ENCODE peak calls at places on chromosomes 6 and 20, in five cellular contexts. One of them, this sample, is unnamed.

GRCh38 chr6:16761469-16762264 is 407 bp upstream of the ATXN1 start:
- DNase-seq in ovary: peak; percentile 84
- DNase-seq in left ventricle myocardium inferior: peak; percentile 86
- DNase-seq in A549: peak; percentile 85
- DNase-seq in lower leg skin: peak; percentile 97
- DNase-seq in this sample: peak; percentile 83

GRCh38 chr20:56653221-56653620 is 24.1 kb downstream of the TFAP2C start:
- DNase-seq in ovary: no peak
- DNase-seq in left ventricle myocardium inferior: no peak
- DNase-seq in A549: peak; percentile 45
- DNase-seq in lower leg skin: no peak
- DNase-seq in this sample: peak; percentile 8

GRCh38 chr6:42784739-42785498 is 3.1 kb downstream of the BICRAL start:
- DNase-seq in ovary: no peak
- DNase-seq in left ventricle myocardium inferior: peak; percentile 17
- DNase-seq in A549: no peak
- DNase-seq in lower leg skin: no peak
- DNase-seq in this sample: no peak

GRCh38 chr6:35011096-35012041 is 122.3 kb downstream of the ANKS1A start:
- DNase-seq in ovary: no peak
- DNase-seq in left ventricle myocardium inferior: no peak
- DNase-seq in A549: no peak
- DNase-seq in lower leg skin: no peak
- DNase-seq in this sample: no peak

GRCh38 chr20:35504751-35505150 is 24.7 kb downstream of the C20orf173 start:
- DNase-seq in ovary: no peak
- DNase-seq in left ventricle myocardium inferior: no peak
- DNase-seq in A549: no peak
- DNase-seq in lower leg skin: no peak
- DNase-seq in this sample: no peak

GRCh38 chr6:36350681-36351091 is 14.0 kb upstream of the BNIP5 start:
- DNase-seq in ovary: peak; percentile 71
- DNase-seq in left ventricle myocardium inferior: no peak
- DNase-seq in A549: no peak
- DNase-seq in lower leg skin: no peak
- DNase-seq in this sample: no peak

GRCh38 chr6:11772109-11772830 is 6.3 kb downstream of the ADTRP start:
- DNase-seq in ovary: no peak
- DNase-seq in left ventricle myocardium inferior: no peak
- DNase-seq in A549: peak; percentile 77
- DNase-seq in lower leg skin: no peak
- DNase-seq in this sample: peak; percentile 96

GRCh38 chr6:128597004-128597403 is 76.6 kb upstream of the PTPRK start:
- DNase-seq in ovary: no peak
- DNase-seq in left ventricle myocardium inferior: no peak
- DNase-seq in A549: no peak
- DNase-seq in lower leg skin: no peak
- DNase-seq in this sample: no peak

GRCh38 chr6:145247677-145248419 is 487.5 kb downstream of the EPM2A start:
- DNase-seq in ovary: no peak
- DNase-seq in left ventricle myocardium inferior: no peak
- DNase-seq in A549: peak; percentile 71
- DNase-seq in lower leg skin: no peak
- DNase-seq in this sample: peak; percentile 83

GRCh38 chr20:40763646-40764295 is 74.7 kb upstream of the MAFB start:
- DNase-seq in ovary: no peak
- DNase-seq in left ventricle myocardium inferior: no peak
- DNase-seq in A549: no peak
- DNase-seq in lower leg skin: peak; percentile 87
- DNase-seq in this sample: no peak

GRCh38 chr6:134593887-134594286 is 276.0 kb upstream of the SGK1 start:
- DNase-seq in ovary: no peak
- DNase-seq in left ventricle myocardium inferior: no peak
- DNase-seq in A549: no peak
- DNase-seq in lower leg skin: no peak
- DNase-seq in this sample: no peak

GRCh38 chr6:133165235-133165634 is 75.9 kb upstream of the EYA4 start:
- DNase-seq in ovary: no peak
- DNase-seq in left ventricle myocardium inferior: no peak
- DNase-seq in A549: no peak
- DNase-seq in lower leg skin: no peak
- DNase-seq in this sample: no peak

GRCh38 chr6:89941031-89941775 is 46.9 kb downstream of the GJA10 start:
- DNase-seq in ovary: peak; percentile 53
- DNase-seq in left ventricle myocardium inferior: no peak
- DNase-seq in A549: no peak
- DNase-seq in lower leg skin: no peak
- DNase-seq in this sample: no peak

GRCh38 chr20:20014659-20015058 is 2.5 kb upstream of the NAA20 start:
- DNase-seq in ovary: no peak
- DNase-seq in left ventricle myocardium inferior: no peak
- DNase-seq in A549: peak; percentile 19
- DNase-seq in lower leg skin: no peak
- DNase-seq in this sample: peak; percentile 27

GRCh38 chr6:157503018-157503747 is 122.2 kb downstream of the ZDHHC14 start:
- DNase-seq in ovary: no peak
- DNase-seq in left ventricle myocardium inferior: no peak
- DNase-seq in A549: no peak
- DNase-seq in lower leg skin: peak; percentile 78
- DNase-seq in this sample: no peak

GRCh38 chr20:3925899-3926638 is 36.9 kb downstream of the PANK2 start:
- DNase-seq in ovary: no peak
- DNase-seq in left ventricle myocardium inferior: no peak
- DNase-seq in A549: no peak
- DNase-seq in lower leg skin: peak; percentile 62
- DNase-seq in this sample: no peak

GRCh38 chr6:142567476-142567875 is 265.7 kb downstream of the ADGRG6 start:
- DNase-seq in ovary: no peak
- DNase-seq in left ventricle myocardium inferior: no peak
- DNase-seq in A549: no peak
- DNase-seq in lower leg skin: no peak
- DNase-seq in this sample: no peak

GRCh38 chr6:22363966-22364296 is 67.1 kb upstream of the PRL start:
- DNase-seq in ovary: no peak
- DNase-seq in left ventricle myocardium inferior: no peak
- DNase-seq in A549: no peak
- DNase-seq in lower leg skin: no peak
- DNase-seq in this sample: no peak

GRCh38 chr6:36944650-36945049 is 9.9 kb upstream of the PI16 start:
- DNase-seq in ovary: no peak
- DNase-seq in left ventricle myocardium inferior: no peak
- DNase-seq in A549: no peak
- DNase-seq in lower leg skin: peak; percentile 48
- DNase-seq in this sample: no peak

GRCh38 chr6:166333172-166333995 is 9.0 kb downstream of the SFT2D1 start:
- DNase-seq in ovary: no peak
- DNase-seq in left ventricle myocardium inferior: no peak
- DNase-seq in A549: no peak
- DNase-seq in lower leg skin: no peak
- DNase-seq in this sample: no peak

GRCh38 chr20:62366370-62367135 is 559 bp downstream of the LAMA5 start:
- DNase-seq in ovary: no peak
- DNase-seq in left ventricle myocardium inferior: peak; percentile 47
- DNase-seq in A549: peak; percentile 65
- DNase-seq in lower leg skin: peak; percentile 87
- DNase-seq in this sample: peak; percentile 68

DNA sequence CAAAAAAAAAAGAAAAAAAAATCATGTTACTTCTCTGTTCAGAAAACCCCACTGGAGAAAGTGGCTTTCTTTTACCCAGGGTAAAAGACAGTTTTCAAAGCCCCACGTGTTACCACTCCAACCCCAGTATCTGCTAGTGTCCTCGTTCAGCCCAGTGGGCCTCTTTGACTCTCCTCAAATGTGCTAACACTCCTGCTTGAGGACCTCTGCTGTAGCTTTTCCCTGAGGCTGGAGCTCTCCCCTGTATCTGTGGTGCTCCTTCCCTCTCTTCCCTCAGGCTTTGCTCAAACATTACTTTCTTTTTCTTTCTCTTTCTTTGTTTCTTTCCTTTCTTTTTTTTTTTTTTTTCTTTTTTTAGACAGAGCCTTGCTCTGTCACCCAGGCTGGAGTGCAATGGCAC is 15.3 kb downstream of the SEC23B start:
- DNase-seq in ovary: no peak
- DNase-seq in left ventricle myocardium inferior: no peak
- DNase-seq in A549: no peak
- DNase-seq in lower leg skin: no peak
- DNase-seq in this sample: no peak
- TF ChIP-seq CTCF in ovary: no peak
- TF ChIP-seq CTCF in left ventricle myocardium inferior: no peak
- TF ChIP-seq CTCF in A549: no peak
- TF ChIP-seq CTCF in lower leg skin: no peak
- TF ChIP-seq CTCF in this sample: no peak

GRCh38 chr6:26204332-26205160 is 117.3 kb downstream of the HFE start:
- DNase-seq in ovary: peak; percentile 91
- DNase-seq in left ventricle myocardium inferior: peak; percentile 85
- DNase-seq in A549: peak; percentile 97
- DNase-seq in lower leg skin: peak; percentile 96
- DNase-seq in this sample: peak; percentile 98
- TF ChIP-seq CTCF in ovary: peak; percentile 62
- TF ChIP-seq CTCF in left ventricle myocardium inferior: peak; percentile 53
- TF ChIP-seq CTCF in A549: no peak
- TF ChIP-seq CTCF in lower leg skin: no peak
- TF ChIP-seq CTCF in this sample: no peak

GRCh38 chr6:108247965-108248536 is 12.8 kb downstream of the SNX3 start:
- DNase-seq in ovary: no peak
- DNase-seq in left ventricle myocardium inferior: no peak
- DNase-seq in A549: no peak
- DNase-seq in lower leg skin: no peak
- DNase-seq in this sample: no peak

GRCh38 chr6:108252055-108252454 is 8.8 kb downstream of the SNX3 start:
- DNase-seq in ovary: no peak
- DNase-seq in left ventricle myocardium inferior: no peak
- DNase-seq in A549: no peak
- DNase-seq in lower leg skin: no peak
- DNase-seq in this sample: no peak

GRCh38 chr6:108251252-108251651 is 9.6 kb downstream of the SNX3 start:
- DNase-seq in ovary: no peak
- DNase-seq in left ventricle myocardium inferior: no peak
- DNase-seq in A549: no peak
- DNase-seq in lower leg skin: no peak
- DNase-seq in this sample: no peak

GRCh38 chr6:108254436-108255410 is 6.1 kb downstream of the SNX3 start:
- DNase-seq in ovary: no peak
- DNase-seq in left ventricle myocardium inferior: no peak
- DNase-seq in A549: no peak
- DNase-seq in lower leg skin: no peak
- DNase-seq in this sample: no peak

GRCh38 chr6:108250240-108250866 is 10.5 kb downstream of the SNX3 start:
- DNase-seq in ovary: no peak
- DNase-seq in left ventricle myocardium inferior: no peak
- DNase-seq in A549: peak; percentile 45
- DNase-seq in lower leg skin: no peak
- DNase-seq in this sample: peak; percentile 33
- TF ChIP-seq CTCF in ovary: no peak
- TF ChIP-seq CTCF in left ventricle myocardium inferior: no peak
- TF ChIP-seq CTCF in A549: peak; percentile 8
- TF ChIP-seq CTCF in lower leg skin: no peak
- TF ChIP-seq CTCF in this sample: no peak

DNA sequence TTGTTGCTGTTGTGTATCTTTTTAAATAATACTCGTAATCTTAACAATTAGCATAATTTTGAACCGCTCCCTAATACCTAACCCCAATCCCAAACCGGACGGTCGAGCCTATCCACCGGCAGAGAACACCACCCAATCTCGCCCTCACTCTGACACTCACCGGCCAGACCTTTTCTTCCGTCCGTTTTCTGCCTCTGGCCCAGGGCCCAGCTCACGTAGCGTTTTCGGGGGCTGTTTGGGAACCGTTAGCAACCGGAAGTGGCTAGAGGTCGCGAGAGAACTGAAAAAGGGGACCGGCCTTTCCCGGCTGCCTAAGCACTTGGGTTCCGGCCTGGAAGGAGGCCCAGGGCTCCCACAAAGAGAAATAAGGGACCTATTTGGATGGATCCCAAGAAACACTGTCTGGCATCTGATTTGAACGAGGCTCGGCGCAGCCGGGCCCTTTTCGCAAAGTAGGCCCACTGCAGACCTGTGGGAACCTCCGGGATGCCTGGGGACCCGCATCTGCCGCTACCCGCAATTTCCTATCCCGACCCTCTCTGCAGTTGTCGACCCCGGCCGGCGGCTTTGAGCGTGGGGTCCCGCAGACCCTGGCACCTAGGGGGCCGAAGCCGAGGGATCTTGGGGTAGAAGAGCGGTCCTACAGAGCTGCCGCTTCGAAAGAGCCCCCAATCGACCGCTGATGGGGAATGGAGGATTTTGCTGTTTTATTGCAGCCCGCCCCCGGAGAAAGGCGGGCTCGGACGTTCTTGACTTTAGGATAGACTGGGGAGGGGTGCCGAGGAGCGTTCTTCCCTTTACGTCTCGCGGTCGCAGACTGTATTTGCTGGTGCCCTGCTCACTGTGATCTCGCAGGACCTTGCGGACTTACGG is 4.9 kb upstream of the ZKSCAN8 start:
- DNase-seq in ovary: peak; percentile 93
- DNase-seq in left ventricle myocardium inferior: peak; percentile 90
- DNase-seq in A549: peak; percentile 92
- DNase-seq in lower leg skin: peak; percentile 97
- DNase-seq in this sample: peak; percentile 95
- TF ChIP-seq CTCF in ovary: no peak
- TF ChIP-seq CTCF in left ventricle myocardium inferior: no peak
- TF ChIP-seq CTCF in A549: no peak
- TF ChIP-seq CTCF in lower leg skin: no peak
- TF ChIP-seq CTCF in this sample: no peak